ENCODE peak calls at places on chromosome 11, in six cellular contexts. P, I, H, C, T and E are unnamed samples.

GRCh38 chr11:287821-288327 is 1.1 kb upstream of the PGGHG start:
- DNase-seq in P (no peak), I (no peak), H (no peak), C (no peak), T (peak), E (no peak)

GRCh38 chr11:8989411-8989810 is 14.4 kb downstream of the NRIP3 start:
- DNase-seq in P (no peak), I (no peak), H (no peak), C (no peak), T (no peak), E (no peak)

GRCh38 chr11:43942651-43943356 is 367 bp downstream of the C11orf96 start:
- DNase-seq in P (no peak), I (no peak), H (no peak), C (no peak), T (no peak), E (peak)

GRCh38 chr11:44223261-44223660 is 86.7 kb downstream of the ALX4 start:
- DNase-seq in P (no peak), I (no peak), H (no peak), C (no peak), T (no peak), E (no peak)

GRCh38 chr11:1839924-1840779 is 1.4 kb downstream of the TNNI2 start:
- DNase-seq in P (no peak), I (no peak), H (no peak), C (no peak), T (no peak), E (no peak)

GRCh38 chr11:35649984-35650383 is 12.6 kb upstream of the TRIM44 start:
- DNase-seq in P (no peak), I (no peak), H (no peak), C (no peak), T (no peak), E (no peak)

GRCh38 chr11:82818399-82819043 is 81.7 kb downstream of the PRCP start:
- DNase-seq in P (no peak), I (no peak), H (no peak), C (no peak), T (no peak), E (no peak)

GRCh38 chr11:1640076-1640946 is 10.7 kb downstream of the KRTAP5-5 start:
- DNase-seq in P (no peak), I (peak), H (no peak), C (no peak), T (peak), E (peak)

GRCh38 chr11:794766-795637 is 3.1 kb downstream of the SLC25A22 start:
- DNase-seq in P (no peak), I (no peak), H (no peak), C (no peak), T (no peak), E (no peak)